ENCODE peak calls at places on chromosome 17, in ten cellular contexts. E is T-helper 1 cell, D is hippocampal formation, Q is H54, J is mucosa of descending colon, C is mammary epithelial cell, S is M059J, O is sigmoid colon, I is lung microvascular endothelial cell, V is tibial artery. F is an unnamed sample.

GRCh38 chr17:46080118-46081017 is 81.3 kb downstream of the STH start:
- DNase-seq in E (no peak), D (no peak), Q (no peak), J (no peak), C (no peak), S (no peak), O (no peak), I (no peak), V (no peak), F (no peak)

GRCh38 chr17:17804007-17804406 is 32.8 kb downstream of the SREBF1 start:
- DNase-seq in E (no peak), D (no peak), Q (no peak), J (no peak), C (no peak), S (no peak), O (no peak), I (no peak), V (no peak), F (no peak)

GRCh38 chr17:63496663-63497400 is 20.0 kb downstream of the ACE start:
- DNase-seq in E (no peak), D (no peak), Q (no peak), J (no peak), C (no peak), S (no peak), O (no peak), I (no peak), V (no peak), F (no peak)

GRCh38 chr17:64984776-64985521 is 65.7 kb upstream of the LRRC37A3 start:
- DNase-seq in E (peak), D (no peak), Q (no peak), J (no peak), C (peak), S (peak), O (no peak), I (peak), V (no peak), F (no peak)

GRCh38 chr17:155576-155975 is 18.2 kb downstream of the SCGB1C2 start:
- DNase-seq in E (no peak), D (no peak), Q (no peak), J (no peak), C (no peak), S (no peak), O (peak), I (no peak), V (no peak), F (no peak)

GRCh38 chr17:42116705-42117396 is 4.3 kb downstream of the KAT2A start:
- DNase-seq in E (peak), D (peak), Q (peak), J (peak), C (peak), S (peak), O (peak), I (peak), V (peak), F (peak)

GRCh38 chr17:8225813-8226535 is 15.6 kb upstream of the AURKB start:
- DNase-seq in E (peak), D (peak), Q (peak), J (peak), C (peak), S (peak), O (no peak), I (peak), V (peak), F (peak)

GRCh38 chr17:29694923-29695563 is 72.3 kb upstream of the CORO6 start:
- DNase-seq in E (no peak), D (no peak), Q (no peak), J (no peak), C (no peak), S (no peak), O (no peak), I (no peak), V (no peak), F (no peak)

GRCh38 chr17:52071712-52072111 is 86.8 kb downstream of the CA10 start:
- DNase-seq in E (no peak), D (no peak), Q (no peak), J (no peak), C (no peak), S (no peak), O (no peak), I (no peak), V (no peak), F (no peak)

GRCh38 chr17:47239663-47240374 is 13.8 kb upstream of the ITGB3 start:
- DNase-seq in E (no peak), D (peak), Q (peak), J (peak), C (peak), S (peak), O (peak), I (peak), V (peak), F (no peak)

GRCh38 chr17:35162755-35163154 is 15.1 kb downstream of the UNC45B start:
- DNase-seq in E (no peak), D (no peak), Q (no peak), J (no peak), C (no peak), S (no peak), O (no peak), I (no peak), V (no peak), F (no peak)

GRCh38 chr17:50346313-50347086 is 574 bp downstream of the XYLT2 start:
- DNase-seq in E (peak), D (no peak), Q (peak), J (peak), C (peak), S (peak), O (peak), I (no peak), V (peak), F (peak)

GRCh38 chr17:71217769-71218168 is 903.1 kb upstream of the SOX9 start:
- DNase-seq in E (no peak), D (no peak), Q (no peak), J (no peak), C (peak), S (peak), O (no peak), I (no peak), V (no peak), F (no peak)

GRCh38 chr17:58527306-58527705 is 12.9 kb upstream of the MTMR4 start:
- DNase-seq in E (no peak), D (no peak), Q (no peak), J (no peak), C (no peak), S (peak), O (no peak), I (peak), V (no peak), F (no peak)

GRCh38 chr17:78634154-78634553 is 57.0 kb upstream of the DNAH17 start:
- DNase-seq in E (no peak), D (no peak), Q (no peak), J (no peak), C (no peak), S (no peak), O (no peak), I (no peak), V (no peak), F (no peak)

GRCh38 chr17:39132192-39132600 is 19.2 kb downstream of the PLXDC1 start:
- DNase-seq in E (no peak), D (no peak), Q (no peak), J (no peak), C (peak), S (peak), O (peak), I (peak), V (no peak), F (no peak)

GRCh38 chr17:79047923-79048825 is 24.2 kb downstream of the C1QTNF1 start:
- DNase-seq in E (no peak), D (no peak), Q (no peak), J (no peak), C (no peak), S (no peak), O (peak), I (no peak), V (no peak), F (no peak)

GRCh38 chr17:74987909-74988711 is 678 bp downstream of the CDR2L start:
- DNase-seq in E (no peak), D (peak), Q (no peak), J (peak), C (peak), S (peak), O (peak), I (peak), V (peak), F (peak)

GRCh38 chr17:79033741-79034501 is 10.0 kb downstream of the C1QTNF1 start:
- DNase-seq in E (no peak), D (peak), Q (no peak), J (no peak), C (peak), S (no peak), O (peak), I (no peak), V (peak), F (no peak)

GRCh38 chr17:44119062-44119461 is 4.4 kb downstream of the HDAC5 start:
- DNase-seq in E (no peak), D (no peak), Q (no peak), J (no peak), C (no peak), S (no peak), O (no peak), I (no peak), V (no peak), F (no peak)

GRCh38 chr17:82299452-82299851 is 18.0 kb downstream of the CD7 start:
- DNase-seq in E (peak), D (no peak), Q (no peak), J (no peak), C (no peak), S (no peak), O (no peak), I (no peak), V (no peak), F (no peak)

GRCh38 chr17:38970128-38970527 is 2.9 kb upstream of the FBXO47 start:
- DNase-seq in E (no peak), D (no peak), Q (no peak), J (no peak), C (no peak), S (no peak), O (no peak), I (no peak), V (no peak), F (no peak)

GRCh38 chr17:6548034-6548433 is 8.3 kb downstream of the PITPNM3 start:
- DNase-seq in E (no peak), D (no peak), Q (no peak), J (no peak), C (no peak), S (peak), O (no peak), I (no peak), V (no peak), F (no peak)

GRCh38 chr17:82876602-82877391 is 37.0 kb upstream of the ZNF750 start:
- DNase-seq in E (no peak), D (peak), Q (no peak), J (peak), C (peak), S (no peak), O (peak), I (peak), V (peak), F (peak)

GRCh38 chr17:30086896-30087295 is 29.7 kb upstream of the NSRP1 start:
- DNase-seq in E (no peak), D (no peak), Q (no peak), J (no peak), C (no peak), S (no peak), O (no peak), I (no peak), V (no peak), F (no peak)

GRCh38 chr17:57486978-57487377 is 230.7 kb downstream of the MSI2 start:
- DNase-seq in E (no peak), D (peak), Q (no peak), J (no peak), C (peak), S (no peak), O (no peak), I (no peak), V (no peak), F (no peak)

GRCh38 chr17:72338847-72339790 is 218.3 kb downstream of the SOX9 start:
- DNase-seq in E (no peak), D (no peak), Q (peak), J (peak), C (peak), S (peak), O (no peak), I (peak), V (no peak), F (no peak)

GRCh38 chr17:42530952-42531454 is 5.0 kb upstream of the NAGLU start:
- DNase-seq in E (no peak), D (no peak), Q (no peak), J (no peak), C (no peak), S (peak), O (no peak), I (no peak), V (no peak), F (no peak)

GRCh38 chr17:80352216-80352895 is 62.6 kb upstream of the ENDOV start:
- DNase-seq in E (no peak), D (no peak), Q (no peak), J (no peak), C (no peak), S (no peak), O (peak), I (no peak), V (peak), F (no peak)

GRCh38 chr17:2406271-2406902 is 5.5 kb upstream of the MNT start:
- DNase-seq in E (no peak), D (no peak), Q (no peak), J (peak), C (peak), S (peak), O (peak), I (no peak), V (peak), F (no peak)

GRCh38 chr17:6241381-6241780 is 171.2 kb downstream of the WSCD1 start:
- DNase-seq in E (no peak), D (no peak), Q (no peak), J (no peak), C (no peak), S (no peak), O (no peak), I (no peak), V (no peak), F (no peak)

GRCh38 chr17:67974598-67975066 is 21.6 kb downstream of the C17orf58 start:
- DNase-seq in E (no peak), D (no peak), Q (no peak), J (no peak), C (no peak), S (no peak), O (no peak), I (no peak), V (no peak), F (no peak)

F was measured in nephron progenitor cell.